ENCODE peak calls at places on chromosomes 16 and 17, in eight cellular contexts. J is lower leg skin; K is HS-5; V is AG09319; A is stimulated activated CD8-positive, alpha-beta memory T cell treated with anti-CD3 and anti-CD28 coated beads, Interleukin-15, amount 100 ng/mL, for 4 hours; U is stimulated activated effector memory CD8-positive, alpha-beta T cell treated with anti-CD3 and anti-CD28 coated beads, Interleukin-12 subunit alpha, Interleukin-12 subunit beta, amount 100 ng/mL, for 72 hours; P is NCI-H82; S is posterior cingulate gyrus. Y is an unnamed sample.

GRCh38 chr17:21535686-21536085 is 156.6 kb upstream of the KCNJ18 start:
- DNase-seq in J (no peak), K (no peak), V (no peak), A (no peak), U (no peak), P (no peak), S (no peak), Y (no peak)

GRCh38 chr16:88983771-88984687 is 7.0 kb upstream of the CBFA2T3 start:
- DNase-seq in J (no peak), K (no peak), V (no peak), A (no peak), U (no peak), P (no peak), S (no peak), Y (no peak)

GRCh38 chr16:75648265-75649076 is 898 bp downstream of the TERF2IP start:
- DNase-seq in J (peak), K (peak), V (no peak), A (peak), U (peak), P (peak), S (peak), Y (peak)

GRCh38 chr17:57603541-57603940 is 141.6 kb downstream of the CCDC182 start:
- DNase-seq in J (no peak), K (no peak), V (no peak), A (no peak), U (no peak), P (peak), S (no peak), Y (no peak)

GRCh38 chr16:2883027-2883846 is at the start of gene FLYWCH2:
- DNase-seq in J (peak), K (peak), V (peak), A (peak), U (peak), P (peak), S (peak), Y (peak)

GRCh38 chr17:77600346-77600745 is 358.2 kb upstream of the TNRC6C start:
- DNase-seq in J (no peak), K (no peak), V (no peak), A (no peak), U (no peak), P (no peak), S (no peak), Y (no peak)

GRCh38 chr16:55021595-55022475 is 91.2 kb downstream of the IRX5 start:
- DNase-seq in J (no peak), K (peak), V (no peak), A (no peak), U (no peak), P (peak), S (no peak), Y (no peak)

GRCh38 chr16:10896165-10896564 is 19.2 kb downstream of the CIITA start:
- DNase-seq in J (no peak), K (no peak), V (no peak), A (no peak), U (no peak), P (no peak), S (no peak), Y (no peak)

GRCh38 chr16:89035698-89036570 is 57.7 kb upstream of the ACSF3 start:
- DNase-seq in J (no peak), K (no peak), V (no peak), A (no peak), U (no peak), P (no peak), S (no peak), Y (no peak)

GRCh38 chr17:45688820-45689219 is 95.3 kb upstream of the CRHR1 start:
- DNase-seq in J (no peak), K (no peak), V (no peak), A (no peak), U (no peak), P (no peak), S (no peak), Y (no peak)

Y was measured in NCI-H2029.